ENCODE peak calls at places on chromosome 7, in ten cellular contexts. J is NCI-H345; U is HCEC 1CT; G is RCC 7860; K is cardiac muscle cell; F is CD8-positive, alpha-beta T cell; P is NCI-H1105; W is HS-5; Z is smooth muscle cell of the brain vasculature; N is frontal cortex. B is an unnamed sample.

GRCh38 chr7:134886353-134887057 is 99.8 kb upstream of the AGBL3 start:
- DNase-seq in J (peak; percentile 77), U (peak; percentile 39), G (peak; percentile 64), K (peak; percentile 37), F (no peak), P (peak; percentile 75), W (peak; percentile 42), Z (no peak), N (no peak), B (no peak)

GRCh38 chr7:91314591-91315323 is 50.5 kb downstream of the FZD1 start:
- DNase-seq in J (no peak), U (no peak), G (no peak), K (no peak), F (no peak), P (no peak), W (peak; percentile 8), Z (no peak), N (no peak), B (no peak)

GRCh38 chr7:54811016-54811924 is 52.3 kb upstream of the SEC61G start:
- DNase-seq in J (no peak), U (peak; percentile 83), G (peak; percentile 56), K (no peak), F (no peak), P (no peak), W (peak; percentile 34), Z (peak; percentile 54), N (no peak), B (no peak)

GRCh38 chr7:16619979-16620408 is 25.6 kb downstream of the ANKMY2 start:
- DNase-seq in J (no peak), U (no peak), G (no peak), K (no peak), F (no peak), P (no peak), W (no peak), Z (no peak), N (no peak), B (no peak)

GRCh38 chr7:152607007-152607406 is 68.9 kb downstream of the XRCC2 start:
- DNase-seq in J (no peak), U (no peak), G (no peak), K (no peak), F (no peak), P (no peak), W (no peak), Z (no peak), N (no peak), B (no peak)

GRCh38 chr7:7567898-7568531 is 1.3 kb downstream of the MIOS start:
- DNase-seq in J (no peak), U (no peak), G (no peak), K (no peak), F (no peak), P (peak; percentile 13), W (no peak), Z (no peak), N (no peak), B (no peak)

GRCh38 chr7:18820981-18821380 is 296.5 kb downstream of the TWIST1 start:
- DNase-seq in J (no peak), U (no peak), G (no peak), K (no peak), F (no peak), P (no peak), W (no peak), Z (no peak), N (no peak), B (no peak)

GRCh38 chr7:157656195-157656769 is 319.5 kb downstream of the DNAJB6 start:
- DNase-seq in J (no peak), U (no peak), G (no peak), K (no peak), F (no peak), P (no peak), W (no peak), Z (no peak), N (no peak), B (no peak)

GRCh38 chr7:114182837-114183236 is 231.8 kb upstream of the FOXP2 start:
- DNase-seq in J (no peak), U (no peak), G (no peak), K (peak; percentile 17), F (no peak), P (no peak), W (no peak), Z (peak; percentile 9), N (no peak), B (no peak)

GRCh38 chr7:102046373-102047117 is 229.1 kb downstream of the CUX1 start:
- DNase-seq in J (no peak), U (no peak), G (no peak), K (no peak), F (no peak), P (no peak), W (no peak), Z (no peak), N (no peak), B (no peak)

GRCh38 chr7:116490351-116490750 is 9.2 kb upstream of the CAV2 start:
- DNase-seq in J (no peak), U (peak; percentile 55), G (no peak), K (no peak), F (no peak), P (no peak), W (no peak), Z (no peak), N (no peak), B (no peak)